ENCODE peak calls at places on chromosome 5, in five cellular contexts. U is K562, D is HL-60, A is GM23338, H is suprapubic skin. Q is an unnamed sample.
A peak's percentile ranks its signal among the peaks of the same experiment; 100 is the strongest.

GRCh38 chr5:30401479-30402058 is 791.9 kb upstream of the CDH6 start:
- DNase-seq in A (peak; percentile 85), H (no peak), U (peak; percentile 18), D (peak; percentile 20), Q (no peak)

GRCh38 chr5:56616454-56617160 is 198.7 kb upstream of the MAP3K1 start:
- DNase-seq in U (no peak), A (no peak), D (no peak), H (no peak), Q (no peak)

GRCh38 chr5:68074048-68074632 is 141.4 kb upstream of the PIK3R1 start:
- DNase-seq in H (no peak), D (no peak), U (no peak), A (no peak), Q (no peak)

GRCh38 chr5:154390096-154390495 is 55.7 kb upstream of the SAP30L start:
- DNase-seq in A (no peak), D (no peak), H (no peak), U (no peak), Q (no peak)

GRCh38 chr5:176810084-176810597 is at the start of gene UNC5A:
- DNase-seq in D (no peak), A (peak; percentile 74), H (no peak), U (peak; percentile 72), Q (peak; percentile 73)

GRCh38 chr5:82348749-82349148 is 70.6 kb upstream of the RPS23 start:
- DNase-seq in A (no peak), U (no peak), H (no peak), D (no peak), Q (no peak)

GRCh38 chr5:1139366-1139765 is 27.5 kb upstream of the SLC12A7 start:
- DNase-seq in D (no peak), A (no peak), U (no peak), H (no peak), Q (no peak)

GRCh38 chr5:74192606-74193299 is 447.8 kb downstream of the ENC1 start:
- DNase-seq in A (no peak), D (no peak), H (no peak), U (no peak), Q (no peak)

GRCh38 chr5:179967489-179967888 is 59.8 kb upstream of the TBC1D9B start:
- DNase-seq in D (no peak), A (no peak), U (no peak), H (no peak), Q (no peak)

GRCh38 chr5:32814141-32814540 is 103.0 kb downstream of the NPR3 start:
- DNase-seq in D (no peak), A (no peak), U (no peak), H (no peak), Q (no peak)

GRCh38 chr5:57664700-57665099 is 182.1 kb upstream of the ACTBL2 start:
- DNase-seq in A (no peak), U (no peak), H (no peak), D (no peak), Q (no peak)

DNA sequence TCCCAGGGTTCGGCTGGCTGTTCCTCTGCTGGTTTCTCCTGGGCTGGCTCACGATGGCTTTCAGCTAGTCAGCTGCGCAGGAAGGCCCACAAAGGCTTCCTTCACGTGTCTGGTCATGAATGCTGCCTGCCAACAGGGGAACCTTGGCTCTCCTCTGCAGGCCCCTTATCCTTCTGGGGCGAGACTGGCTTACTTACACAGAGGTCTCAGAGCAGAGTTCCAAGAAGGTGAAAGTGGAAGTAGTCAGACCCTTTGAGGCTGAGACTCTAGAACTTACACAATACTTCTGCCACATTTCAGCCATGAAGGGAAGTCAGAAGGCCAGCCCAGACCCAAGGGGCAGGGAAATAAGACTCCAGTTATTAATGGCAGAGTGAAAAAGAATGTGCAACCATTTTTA is 99.5 kb downstream of the LHFPL2 start:
- DNase-seq in D (peak; percentile 72), H (no peak), U (no peak), A (no peak), Q (no peak)
- TF ChIP-seq POLR2AphosphoS5 in D (no peak), H (no peak), U (no peak), A (no peak), Q (no peak)

DNA sequence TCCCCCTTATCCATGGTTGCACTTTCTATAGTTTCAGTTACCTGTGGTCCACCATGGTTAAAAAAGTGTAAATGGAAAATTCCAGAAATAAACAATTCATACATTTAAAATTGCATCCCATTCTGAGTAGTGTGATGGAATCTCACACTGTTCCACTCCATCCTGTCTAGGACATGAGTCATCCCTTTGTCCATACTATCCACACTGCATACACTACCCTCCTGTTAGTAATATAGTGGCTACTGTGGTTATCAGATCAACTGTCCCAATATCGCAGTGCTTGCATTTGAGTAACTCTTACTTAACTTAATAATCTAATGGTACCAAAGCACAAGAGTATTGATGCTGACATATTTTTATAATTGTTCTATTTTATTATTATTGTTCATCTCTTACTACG is 100.7 kb downstream of the RAB3C start:
- DNase-seq in U (no peak), A (no peak), H (no peak), D (no peak), Q (no peak)
- TF ChIP-seq POLR2AphosphoS5 in U (no peak), A (no peak), H (no peak), D (no peak), Q (no peak)

GRCh38 chr5:175378444-175379028 is 65.4 kb downstream of the DRD1 start:
- DNase-seq in D (no peak), U (no peak), H (no peak), A (no peak), Q (no peak)
- TF ChIP-seq POLR2AphosphoS5 in D (no peak), U (no peak), H (no peak), A (no peak), Q (no peak)

GRCh38 chr5:60519372-60519771 is 180.6 kb downstream of the DEPDC1B start:
- DNase-seq in D (no peak), A (no peak), U (no peak), H (no peak), Q (no peak)

GRCh38 chr5:60520451-60521210 is 179.3 kb downstream of the DEPDC1B start:
- DNase-seq in A (no peak), H (no peak), U (no peak), D (no peak), Q (no peak)

GRCh38 chr5:60521379-60522298 is 178.3 kb downstream of the DEPDC1B start:
- DNase-seq in H (no peak), A (no peak), U (no peak), D (peak; percentile 1), Q (no peak)

GRCh38 chr5:60526336-60526875 is 173.6 kb downstream of the DEPDC1B start:
- DNase-seq in A (no peak), U (no peak), H (no peak), D (no peak), Q (no peak)

DNA sequence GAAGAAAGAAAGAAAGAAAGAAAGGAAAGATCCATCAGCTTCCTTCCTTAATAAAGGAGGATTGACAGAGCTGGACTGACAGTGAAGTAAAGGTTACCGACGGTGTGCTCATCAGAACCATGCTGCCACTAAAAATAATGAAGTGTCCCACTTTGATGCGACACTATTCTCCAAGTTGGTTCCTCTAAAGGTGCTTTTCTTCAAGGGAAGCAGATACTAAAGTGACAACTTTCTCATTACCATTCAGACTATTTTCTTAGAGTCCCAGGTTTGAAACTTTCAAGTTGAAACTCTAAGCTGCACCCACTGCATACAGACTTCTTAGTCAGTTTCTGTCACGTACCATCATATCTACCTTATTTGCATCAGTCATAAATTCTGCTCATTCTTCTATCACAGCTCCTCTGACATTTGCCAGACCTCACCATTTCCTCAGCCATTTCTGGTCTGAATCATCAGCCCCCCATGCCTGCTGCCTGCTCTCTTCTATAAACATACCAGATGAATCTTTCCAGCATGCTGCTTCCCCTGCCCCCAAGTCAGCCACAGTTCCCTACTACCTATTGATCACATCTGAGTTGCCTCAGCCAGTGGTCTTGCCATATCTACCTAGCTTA is 177.6 kb downstream of the DEPDC1B start:
- DNase-seq in D (no peak), U (no peak), A (no peak), H (no peak), Q (peak; percentile 32)
- TF ChIP-seq POLR2AphosphoS5 in D (no peak), U (no peak), A (no peak), H (no peak), Q (no peak)

GRCh38 chr5:147530801-147531389 is 21.0 kb upstream of the DPYSL3 start:
- DNase-seq in A (no peak), D (no peak), U (no peak), H (no peak), Q (no peak)
- TF ChIP-seq POLR2AphosphoS5 in A (no peak), D (no peak), U (no peak), H (no peak), Q (no peak)

GRCh38 chr5:131265318-131265803 is 1.5 kb downstream of the CDC42SE2 start:
- DNase-seq in D (peak; percentile 27), H (no peak), U (peak; percentile 51), A (peak; percentile 23), Q (no peak)
- TF ChIP-seq POLR2AphosphoS5 in D (no peak), H (no peak), U (no peak), A (no peak), Q (no peak)

DNA sequence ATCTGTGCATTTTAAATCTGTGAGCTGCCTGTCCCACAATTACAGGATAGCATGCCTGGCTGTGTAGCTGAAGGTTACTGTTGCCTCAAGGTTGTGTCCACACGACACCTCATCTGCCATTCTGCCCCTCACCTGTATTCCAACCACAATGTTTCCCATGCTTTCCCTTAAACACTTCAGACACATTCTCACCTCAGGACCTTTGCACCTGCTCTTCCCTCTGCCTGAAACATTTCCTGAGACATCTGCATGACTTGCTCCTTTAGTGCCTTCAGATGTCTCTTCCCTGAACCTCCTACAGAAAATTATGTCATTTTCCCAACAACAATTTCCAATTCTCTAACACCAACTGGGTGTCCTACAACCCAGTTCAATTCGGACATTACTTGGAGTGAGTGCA is 120.4 kb downstream of the ZNF608 start:
- DNase-seq in D (no peak), U (no peak), H (no peak), A (no peak), Q (no peak)
- TF ChIP-seq POLR2AphosphoS5 in D (no peak), U (no peak), H (no peak), A (no peak), Q (no peak)

GRCh38 chr5:172417983-172418630 is 36.2 kb downstream of the SH3PXD2B start:
- DNase-seq in A (no peak), D (peak; percentile 42), U (no peak), H (peak; percentile 97), Q (no peak)
- TF ChIP-seq POLR2AphosphoS5 in A (no peak), D (no peak), U (no peak), H (peak; percentile 12), Q (no peak)

Q was measured in GM12891.